ENCODE peak calls at places on chromosomes 13 and 19, in six cellular contexts. P is HFFc6, C is gastrocnemius medialis, L is fibroblast of lung, M is choroid plexus epithelial cell, G is AG10803. Y is an unnamed sample.

GRCh38 chr13:83620535-83621220 is 261.6 kb downstream of the SLITRK1 start:
- DNase-seq in P (peak; percentile 23), C (no peak), L (peak; percentile 61), M (peak; percentile 74), G (peak; percentile 13), Y (peak; percentile 70)

GRCh38 chr13:99686944-99687382 is 185.7 kb downstream of the TM9SF2 start:
- DNase-seq in P (no peak), C (no peak), L (no peak), M (no peak), G (no peak), Y (no peak)

GRCh38 chr19:54302252-54302651 is 10.7 kb downstream of the LILRA5 start:
- DNase-seq in P (no peak), C (no peak), L (no peak), M (no peak), G (no peak), Y (no peak)

GRCh38 chr19:6161271-6161850 is 25.9 kb downstream of the ACSBG2 start:
- DNase-seq in P (no peak), C (peak; percentile 12), L (no peak), M (no peak), G (no peak), Y (peak; percentile 92)

GRCh38 chr13:100506600-100507422 is 81.8 kb downstream of the GGACT start:
- DNase-seq in P (no peak), C (no peak), L (no peak), M (no peak), G (no peak), Y (no peak)

GRCh38 chr19:19096641-19097627 is 33.1 kb downstream of the SLC25A42 start:
- DNase-seq in P (no peak), C (no peak), L (no peak), M (no peak), G (no peak), Y (no peak)

GRCh38 chr13:33678906-33679657 is 138.9 kb upstream of the RFC3 start:
- DNase-seq in P (no peak), C (no peak), L (peak; percentile 34), M (peak; percentile 88), G (peak; percentile 81), Y (peak; percentile 94)

GRCh38 chr13:77596777-77597176 is 61.3 kb downstream of the SCEL start:
- DNase-seq in P (no peak), C (no peak), L (no peak), M (no peak), G (no peak), Y (no peak)

GRCh38 chr19:27792576-27793127 is 1420.3 kb downstream of the UQCRFS1 start:
- DNase-seq in P (no peak), C (no peak), L (no peak), M (peak; percentile 2), G (no peak), Y (no peak)

GRCh38 chr13:113902956-113903355 is 39.1 kb upstream of the GAS6 start:
- DNase-seq in P (no peak), C (no peak), L (no peak), M (no peak), G (no peak), Y (no peak)

GRCh38 chr19:2547721-2548120 is 71.8 kb downstream of the GADD45B start:
- DNase-seq in P (no peak), C (no peak), L (no peak), M (no peak), G (no peak), Y (no peak)

GRCh38 chr13:33676045-33676699 is 141.8 kb upstream of the RFC3 start:
- DNase-seq in P (peak; percentile 3), C (no peak), L (peak; percentile 6), M (peak; percentile 20), G (peak; percentile 3), Y (peak; percentile 26)

GRCh38 chr19:1102407-1103106 is 1.2 kb upstream of the GPX4 start:
- DNase-seq in P (peak; percentile 98), C (peak; percentile 87), L (peak; percentile 100), M (peak; percentile 99), G (peak; percentile 100), Y (peak; percentile 100)

GRCh38 chr13:28037399-28037798 is 48.9 kb upstream of the URAD start:
- DNase-seq in P (no peak), C (no peak), L (no peak), M (no peak), G (peak; percentile 17), Y (peak; percentile 61)

GRCh38 chr19:20079487-20079886 is 1.7 kb downstream of the ZNF90 start:
- DNase-seq in P (no peak), C (no peak), L (peak; percentile 40), M (peak; percentile 14), G (no peak), Y (no peak)

GRCh38 chr13:76854894-76855293 is 31.3 kb downstream of the KCTD12 start:
- DNase-seq in P (peak; percentile 21), C (no peak), L (peak; percentile 9), M (peak; percentile 37), G (peak; percentile 67), Y (peak; percentile 49)

GRCh38 chr13:99575376-99575775 is 74.1 kb downstream of the TM9SF2 start:
- DNase-seq in P (no peak), C (no peak), L (no peak), M (no peak), G (no peak), Y (no peak)

GRCh38 chr19:39112338-39112890 is 13.2 kb upstream of the PAK4 start:
- DNase-seq in P (no peak), C (peak; percentile 54), L (no peak), M (no peak), G (no peak), Y (peak; percentile 96)

GRCh38 chr19:16417660-16418596 is 53.8 kb downstream of the EPS15L1 start:
- DNase-seq in P (peak; percentile 13), C (peak; percentile 54), L (peak; percentile 38), M (peak; percentile 66), G (peak; percentile 35), Y (peak; percentile 53)

GRCh38 chr13:41639955-41640780 is 182.8 kb downstream of the RGCC start:
- DNase-seq in P (no peak), C (peak; percentile 50), L (peak; percentile 36), M (no peak), G (peak; percentile 69), Y (no peak)

GRCh38 chr13:94620286-94620896 is 18.7 kb downstream of the GPR180 start:
- DNase-seq in P (peak; percentile 18), C (no peak), L (peak; percentile 49), M (peak; percentile 72), G (peak; percentile 24), Y (peak; percentile 60)

GRCh38 chr13:34750078-34750703 is 191.9 kb upstream of the NBEA start:
- DNase-seq in P (no peak), C (no peak), L (no peak), M (peak; percentile 4), G (no peak), Y (no peak)

GRCh38 chr19:961866-962620 is 22.1 kb upstream of the WDR18 start:
- DNase-seq in P (peak; percentile 19), C (no peak), L (peak; percentile 72), M (peak; percentile 61), G (peak; percentile 28), Y (peak; percentile 36)

GRCh38 chr19:12293771-12294307 is 844 bp downstream of the ZNF44 start:
- DNase-seq in P (peak; percentile 62), C (peak; percentile 65), L (peak; percentile 50), M (peak; percentile 57), G (peak; percentile 54), Y (peak; percentile 74)

GRCh38 chr13:34847751-34848150 is 94.3 kb upstream of the NBEA start:
- DNase-seq in P (no peak), C (no peak), L (no peak), M (no peak), G (no peak), Y (peak; percentile 34)

GRCh38 chr13:85333511-85333910 is 465.7 kb downstream of the SLITRK6 start:
- DNase-seq in P (no peak), C (no peak), L (no peak), M (no peak), G (no peak), Y (no peak)

GRCh38 chr13:44452418-44452817 is 78.8 kb downstream of the SERP2 start:
- DNase-seq in P (no peak), C (no peak), L (no peak), M (no peak), G (no peak), Y (no peak)

GRCh38 chr19:57613941-57614743 is at the start of gene ZNF134:
- DNase-seq in P (peak; percentile 79), C (peak; percentile 86), L (peak; percentile 89), M (peak; percentile 92), G (peak; percentile 84), Y (peak; percentile 89)
- TF ChIP-seq CTCF in P (peak; percentile 62), C (no peak), L (peak; percentile 31), M (peak; percentile 52), G (peak; percentile 49), Y (peak; percentile 27)

DNA sequence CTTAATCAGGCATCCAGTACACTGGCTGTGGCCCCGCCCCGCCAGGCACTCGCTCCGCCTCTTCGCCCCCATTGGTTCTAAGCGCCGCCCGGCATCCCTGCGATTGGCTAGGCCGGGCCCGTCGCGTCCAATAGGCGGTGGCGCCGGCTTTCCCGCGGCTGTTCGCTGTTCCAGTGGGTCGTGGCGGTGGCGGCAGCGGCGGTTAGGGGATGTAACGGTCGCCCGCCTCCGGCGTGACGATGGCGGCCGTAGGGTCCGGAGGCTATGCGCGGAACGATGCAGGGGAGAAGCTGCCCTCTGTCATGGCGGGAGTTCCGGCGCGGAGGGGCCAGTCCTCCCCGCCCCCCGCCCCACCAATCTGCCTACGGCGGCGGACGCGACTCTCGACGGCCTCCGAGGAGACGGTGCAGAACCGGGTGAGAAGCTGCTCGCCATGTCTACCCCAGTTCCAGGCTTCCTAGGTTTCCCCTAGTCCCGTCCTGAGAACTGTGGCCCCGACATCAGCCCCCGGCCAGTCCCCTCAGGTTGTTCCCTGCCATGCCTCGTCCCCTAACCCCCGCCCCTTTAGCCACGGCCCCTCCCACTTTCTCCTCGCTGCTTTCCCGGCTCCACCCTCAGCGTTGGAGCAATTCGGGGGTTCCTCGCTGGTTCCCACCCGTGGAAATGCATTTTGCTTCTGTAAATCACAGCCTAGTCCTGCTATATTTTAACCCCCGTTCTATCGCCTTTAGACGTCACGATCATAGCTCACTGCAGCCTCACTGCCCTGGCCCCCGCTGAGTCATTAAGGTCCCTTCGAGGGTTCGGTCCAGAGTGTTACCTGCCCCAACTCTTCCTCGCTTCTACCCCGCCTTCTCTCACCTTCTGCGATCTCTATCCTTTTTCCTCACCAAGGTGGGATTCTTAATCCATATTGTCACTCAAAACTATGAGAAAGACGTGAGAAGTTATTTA is at the start of gene WDR62:
- DNase-seq in P (peak; percentile 86), C (peak; percentile 90), L (no peak), M (peak; percentile 92), G (peak; percentile 88), Y (peak; percentile 96)
- TF ChIP-seq CTCF in P (peak; percentile 42), C (no peak), L (no peak), M (no peak), G (no peak), Y (no peak)

GRCh38 chr19:29988351-29988750 is 46.3 kb downstream of the URI1 start:
- DNase-seq in P (no peak), C (no peak), L (no peak), M (no peak), G (no peak), Y (no peak)
- TF ChIP-seq CTCF in P (no peak), C (no peak), L (no peak), M (no peak), G (no peak), Y (no peak)

DNA sequence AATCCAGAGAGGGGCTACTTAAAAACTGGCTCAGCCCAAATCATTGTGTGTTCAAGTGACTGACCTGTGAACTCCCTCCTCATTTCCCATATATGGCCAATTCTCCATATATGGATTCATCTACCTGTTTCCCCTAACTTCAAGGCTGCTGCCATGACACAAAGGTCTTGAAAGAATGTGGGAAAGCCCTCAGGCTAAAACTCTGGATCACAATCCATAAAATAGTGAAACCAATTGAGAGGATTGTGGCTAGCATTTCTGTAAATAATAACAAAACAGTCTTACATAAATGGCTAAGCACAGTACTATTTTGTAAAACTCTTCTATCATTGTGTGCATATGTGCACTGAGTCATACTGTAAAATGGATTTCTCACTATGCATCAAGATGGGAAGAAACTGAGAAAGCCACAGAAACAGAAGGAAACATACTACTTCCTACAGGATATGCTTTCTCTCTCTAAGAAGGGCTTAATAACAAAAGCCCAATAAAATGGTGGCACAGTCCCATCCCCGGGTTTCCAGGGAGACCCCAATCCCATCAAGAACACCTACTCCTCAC is 80.5 kb downstream of the FOXO1 start:
- DNase-seq in P (no peak), C (no peak), L (peak; percentile 16), M (no peak), G (peak; percentile 4), Y (peak; percentile 33)
- TF ChIP-seq CTCF in P (no peak), C (no peak), L (no peak), M (no peak), G (no peak), Y (no peak)